ENCODE peak calls at places on chromosome 9, in nine cellular contexts. G is kidney glomerular epithelial cell; Y is KBM-7; I is stimulated activated CD4-positive, alpha-beta T cell treated with anti-CD3 and anti-CD28 coated beads, Interleukin-1b, Interleukin-23, amount 100 ng/mL, for 1 hour; S is GM23338; Q is HuH-7; X is activated gamma-delta T cell treated with anti-CD3 and anti-CD28 coated beads, Interleukin-2, amount 50 U/mL, for 16 hours; H is stimulated activated naive B cell treated with anti-CD40 and anti-IgM and Interleukin-4, amounts not matched to agents 10 μg/mL and 1 μg/mL and 100 μg/mL, for 72 hours; T is nephron progenitor cell. M is an unnamed sample.
A peak's percentile ranks its signal among the peaks of the same experiment; 100 is the strongest.

GRCh38 chr9:87479801-87480201 is 17.9 kb upstream of the DAPK1 start:
- DNase-seq in Y (peak; percentile 90), X (no peak), S (no peak), I (no peak), G (no peak), T (no peak), H (peak; percentile 44), Q (no peak), M (no peak)

GRCh38 chr9:137221477-137222111 is 446 bp downstream of the RNF208 start:
- DNase-seq in X (no peak), G (no peak), I (no peak), T (peak; percentile 56), H (no peak), Q (peak; percentile 68), Y (no peak), S (peak; percentile 71), M (peak; percentile 73)

GRCh38 chr9:4207881-4208615 is 91.8 kb downstream of the GLIS3 start:
- DNase-seq in H (no peak), T (no peak), X (no peak), Y (no peak), S (no peak), I (no peak), Q (no peak), G (no peak), M (no peak)

GRCh38 chr9:94971378-94972131 is 245.1 kb downstream of the AOPEP start:
- DNase-seq in T (no peak), X (no peak), I (no peak), S (no peak), Q (peak; percentile 34), Y (no peak), G (no peak), H (no peak), M (no peak)

GRCh38 chr9:98570663-98571440 is 137.9 kb downstream of the GABBR2 start:
- DNase-seq in X (no peak), H (no peak), T (no peak), Q (no peak), I (no peak), S (peak; percentile 70), Y (no peak), G (no peak), M (peak; percentile 52)

GRCh38 chr9:70427161-70427945 is 12.9 kb upstream of the KLF9 start:
- DNase-seq in Q (no peak), H (no peak), X (no peak), G (no peak), S (peak; percentile 40), I (no peak), T (no peak), Y (no peak), M (no peak)

GRCh38 chr9:37996812-37997202 is 72.2 kb downstream of the SHB start:
- DNase-seq in Y (no peak), T (no peak), G (no peak), S (no peak), X (no peak), H (no peak), I (no peak), Q (no peak), M (no peak)

GRCh38 chr9:93483497-93483896 is 30.1 kb upstream of the FAM120AOS start:
- DNase-seq in Q (no peak), Y (no peak), X (no peak), S (no peak), I (no peak), H (no peak), T (no peak), G (no peak), M (no peak)

GRCh38 chr9:136024286-136024685 is 63.1 kb upstream of the UBAC1 start:
- DNase-seq in T (no peak), X (no peak), G (no peak), H (no peak), Q (no peak), I (no peak), Y (no peak), S (no peak), M (no peak)

GRCh38 chr9:26264709-26265601 is 586.7 kb upstream of the TUSC1 start:
- DNase-seq in G (peak; percentile 94), I (no peak), H (no peak), Y (no peak), S (no peak), T (no peak), X (no peak), Q (no peak), M (no peak)

GRCh38 chr9:99778308-99778707 is 43.4 kb upstream of the NR4A3 start:
- DNase-seq in I (no peak), S (no peak), T (no peak), X (no peak), H (peak; percentile 17), G (peak; percentile 76), Q (no peak), Y (no peak), M (no peak)

GRCh38 chr9:93123561-93124283 is 10.3 kb downstream of the NINJ1 start:
- DNase-seq in S (no peak), X (no peak), Q (no peak), Y (no peak), H (no peak), G (no peak), T (no peak), I (no peak), M (no peak)